ENCODE peak calls at places on chromosome 20, in four cellular contexts. One of them, this sample, is unnamed.

GRCh38 chr20:58028123-58028522 is 200.3 kb downstream of the ANKRD60 start:
- DNase-seq in left lung: no peak
- DNase-seq in spleen: peak; percentile 48
- DNase-seq in AG04450: no peak
- DNase-seq in this sample: no peak

GRCh38 chr20:36085686-36086267 is 68.8 kb upstream of the EPB41L1 start:
- DNase-seq in left lung: peak; percentile 79
- DNase-seq in spleen: no peak
- DNase-seq in AG04450: no peak
- DNase-seq in this sample: no peak

GRCh38 chr20:62732766-62733165 is 24.1 kb downstream of the NTSR1 start:
- DNase-seq in spleen: no peak
- DNase-seq in left lung: peak; percentile 10
- DNase-seq in AG04450: no peak
- DNase-seq in this sample: no peak

GRCh38 chr20:36454664-36455427 is 86.5 kb upstream of the MYL9 start:
- DNase-seq in left lung: peak; percentile 55
- DNase-seq in AG04450: no peak
- DNase-seq in spleen: peak; percentile 70
- DNase-seq in this sample: peak; percentile 45

GRCh38 chr20:45969712-45970634 is 2.0 kb downstream of the ZNF335 start:
- DNase-seq in spleen: peak; percentile 75
- DNase-seq in left lung: no peak
- DNase-seq in AG04450: peak; percentile 32
- DNase-seq in this sample: no peak

GRCh38 chr20:17859002-17859615 is 109.5 kb downstream of the SNX5 start:
- DNase-seq in left lung: no peak
- DNase-seq in spleen: peak; percentile 72
- DNase-seq in AG04450: no peak
- DNase-seq in this sample: no peak

GRCh38 chr20:51637241-51637640 is 94.7 kb upstream of the NFATC2 start:
- DNase-seq in AG04450: no peak
- DNase-seq in left lung: no peak
- DNase-seq in spleen: no peak
- DNase-seq in this sample: no peak

GRCh38 chr20:63141531-63141930 is 74.4 kb downstream of the YTHDF1 start:
- DNase-seq in spleen: peak; percentile 46
- DNase-seq in AG04450: no peak
- DNase-seq in left lung: no peak
- DNase-seq in this sample: peak; percentile 14

GRCh38 chr20:42093041-42093440 is 474.9 kb upstream of the CHD6 start:
- DNase-seq in spleen: no peak
- DNase-seq in left lung: no peak
- DNase-seq in AG04450: no peak
- DNase-seq in this sample: no peak

GRCh38 chr20:62595491-62595890 is 46.8 kb upstream of the SLCO4A1 start:
- DNase-seq in spleen: peak; percentile 89
- DNase-seq in AG04450: peak; percentile 11
- DNase-seq in left lung: no peak
- DNase-seq in this sample: peak; percentile 73

GRCh38 chr20:38303908-38304379 is at the start of gene BPI:
- DNase-seq in AG04450: no peak
- DNase-seq in left lung: peak; percentile 74
- DNase-seq in spleen: peak; percentile 88
- DNase-seq in this sample: no peak

GRCh38 chr20:32476684-32477593 is 108.2 kb downstream of the NOL4L start:
- DNase-seq in left lung: no peak
- DNase-seq in AG04450: no peak
- DNase-seq in spleen: peak; percentile 56
- DNase-seq in this sample: peak; percentile 51

GRCh38 chr20:36548006-36548315 is 6.6 kb downstream of the MYL9 start:
- DNase-seq in AG04450: no peak
- DNase-seq in spleen: peak; percentile 59
- DNase-seq in left lung: no peak
- DNase-seq in this sample: no peak

GRCh38 chr20:57654363-57654997 is 34.3 kb upstream of the ZBP1 start:
- DNase-seq in spleen: peak; percentile 81
- DNase-seq in AG04450: peak; percentile 30
- DNase-seq in left lung: peak; percentile 34
- DNase-seq in this sample: peak; percentile 30

GRCh38 chr20:36917943-36918342 is 33.6 kb downstream of the SAMHD1 start:
- DNase-seq in left lung: no peak
- DNase-seq in spleen: no peak
- DNase-seq in AG04450: no peak
- DNase-seq in this sample: no peak

GRCh38 chr20:16749573-16749972 is 1.4 kb downstream of the OTOR start:
- DNase-seq in AG04450: no peak
- DNase-seq in spleen: no peak
- DNase-seq in left lung: no peak
- DNase-seq in this sample: no peak
- TF ChIP-seq CTCF in AG04450: peak; percentile 28
- TF ChIP-seq CTCF in spleen: no peak
- TF ChIP-seq CTCF in left lung: no peak
- TF ChIP-seq CTCF in this sample: no peak

DNA sequence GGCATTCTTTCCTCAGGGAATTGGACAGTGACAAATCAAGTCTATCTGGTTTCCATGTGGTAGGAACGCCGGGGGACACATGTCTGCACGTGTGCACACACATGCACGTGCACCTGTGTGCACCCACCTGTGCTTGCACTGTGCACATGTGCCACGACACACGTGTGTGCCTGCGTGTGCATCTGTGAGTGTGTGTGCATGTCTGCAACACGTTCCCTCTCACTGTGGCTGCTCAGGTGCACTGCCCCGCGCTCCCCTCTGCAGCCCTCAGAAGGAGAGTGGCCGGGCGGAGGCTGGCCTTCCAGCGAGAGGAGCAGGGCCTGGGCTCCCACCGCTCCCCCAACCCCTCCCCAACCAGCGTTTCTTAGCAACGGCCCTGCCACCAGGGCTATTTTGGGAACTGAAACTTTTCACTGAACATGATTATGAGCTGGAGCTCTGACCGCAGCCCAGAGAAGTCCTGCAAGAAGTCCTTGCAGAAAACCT is 147.8 kb downstream of the PHACTR3 start:
- DNase-seq in AG04450: no peak
- DNase-seq in left lung: no peak
- DNase-seq in spleen: peak; percentile 79
- DNase-seq in this sample: peak; percentile 78
- H3K4me3 ChIP-seq in AG04450: no peak overlapping the region
- H3K4me3 ChIP-seq in left lung: no peak overlapping the region
- H3K4me3 ChIP-seq in spleen: no peak overlapping the region
- H3K4me3 ChIP-seq in this sample: no peak overlapping the region

GRCh38 chr20:40966103-40966502 is 62.5 kb upstream of the TOP1 start:
- DNase-seq in left lung: no peak
- DNase-seq in spleen: no peak
- DNase-seq in AG04450: no peak
- DNase-seq in this sample: no peak
- TF ChIP-seq CTCF in left lung: no peak
- TF ChIP-seq CTCF in spleen: peak; percentile 44
- TF ChIP-seq CTCF in AG04450: peak; percentile 49
- TF ChIP-seq CTCF in this sample: no peak

DNA sequence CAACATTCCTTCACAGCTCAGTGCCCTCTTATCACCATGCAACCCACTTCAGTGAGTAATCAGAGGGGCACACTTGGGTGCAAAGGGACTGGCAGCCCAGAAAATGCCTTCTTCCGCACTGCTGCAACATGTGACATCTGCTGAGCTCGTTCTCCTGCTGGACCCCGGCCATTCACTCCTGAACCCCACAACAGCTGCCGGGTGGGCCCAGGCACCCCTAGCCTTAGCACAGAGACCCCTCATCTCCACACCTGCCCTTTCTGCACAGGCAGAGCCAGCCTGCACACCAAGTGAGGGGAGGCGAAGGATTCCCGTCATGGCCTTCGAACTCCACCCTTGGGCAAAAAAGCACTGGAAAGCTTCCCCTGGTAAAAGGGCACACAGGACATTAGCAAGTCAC is 164.3 kb upstream of the RIN2 start:
- DNase-seq in left lung: no peak
- DNase-seq in AG04450: no peak
- DNase-seq in spleen: no peak
- DNase-seq in this sample: no peak
- H3K4me3 ChIP-seq in left lung: no peak overlapping the region
- H3K4me3 ChIP-seq in AG04450: no peak overlapping the region
- H3K4me3 ChIP-seq in spleen: no peak overlapping the region
- H3K4me3 ChIP-seq in this sample: no peak overlapping the region

GRCh38 chr20:34083137-34083536 is 28.9 kb downstream of the EIF2S2 start:
- DNase-seq in spleen: no peak
- DNase-seq in left lung: peak; percentile 90
- DNase-seq in AG04450: peak; percentile 61
- DNase-seq in this sample: peak; percentile 90
- TF ChIP-seq CTCF in spleen: no peak
- TF ChIP-seq CTCF in left lung: no peak
- TF ChIP-seq CTCF in AG04450: no peak
- TF ChIP-seq CTCF in this sample: peak; percentile 31

GRCh38 chr20:2604506-2604835 is 48.0 kb upstream of the NOP56 start:
- DNase-seq in spleen: no peak
- DNase-seq in left lung: no peak
- DNase-seq in AG04450: no peak
- DNase-seq in this sample: no peak

GRCh38 chr20:2599265-2600060 is 53.0 kb upstream of the NOP56 start:
- DNase-seq in spleen: no peak
- DNase-seq in AG04450: no peak
- DNase-seq in left lung: no peak
- DNase-seq in this sample: no peak

GRCh38 chr20:2602746-2603145 is 49.7 kb upstream of the NOP56 start:
- DNase-seq in left lung: no peak
- DNase-seq in AG04450: no peak
- DNase-seq in spleen: no peak
- DNase-seq in this sample: no peak

GRCh38 chr20:2603816-2604505 is 48.5 kb upstream of the NOP56 start:
- DNase-seq in spleen: no peak
- DNase-seq in AG04450: no peak
- DNase-seq in left lung: no peak
- DNase-seq in this sample: no peak

DNA sequence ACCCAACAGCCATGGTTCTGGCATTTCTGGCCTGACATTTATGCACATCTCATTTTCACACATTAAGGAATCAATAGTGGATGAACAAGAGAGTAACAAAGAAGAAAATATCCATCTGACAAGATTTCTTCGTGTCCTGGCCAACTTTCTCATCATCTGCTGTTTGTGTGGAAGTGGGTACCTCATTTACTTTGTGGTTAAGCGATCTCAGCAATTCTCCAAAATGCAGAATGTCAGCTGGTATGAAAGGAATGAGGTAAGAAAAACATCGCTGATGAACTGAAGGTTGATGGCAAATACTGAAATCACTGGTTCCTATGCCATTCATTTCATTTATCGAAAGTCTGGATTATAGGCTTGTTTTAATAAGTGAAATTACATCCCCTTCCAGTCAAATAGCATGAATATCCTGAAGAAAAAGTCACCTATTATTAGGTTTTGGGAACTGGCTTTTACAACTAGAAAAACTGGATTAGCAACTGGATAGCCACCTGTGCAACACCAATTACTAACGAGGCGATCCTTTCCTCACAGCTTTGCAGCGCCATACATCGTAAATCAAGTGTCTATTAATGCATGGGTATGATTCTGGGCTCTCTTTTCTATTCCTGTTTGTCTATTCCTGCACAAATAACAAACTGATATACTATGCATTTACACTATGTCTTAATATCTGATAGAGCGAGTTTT is 50.2 kb upstream of the NOP56 start:
- DNase-seq in left lung: no peak
- DNase-seq in spleen: no peak
- DNase-seq in AG04450: no peak
- DNase-seq in this sample: no peak
- H3K4me3 ChIP-seq in left lung: no peak overlapping the region
- H3K4me3 ChIP-seq in spleen: no peak overlapping the region
- H3K4me3 ChIP-seq in AG04450: no peak overlapping the region
- H3K4me3 ChIP-seq in this sample: no peak overlapping the region

GRCh38 chr20:44809380-44810060 is 826 bp downstream of the RIMS4 start:
- DNase-seq in left lung: no peak
- DNase-seq in spleen: no peak
- DNase-seq in AG04450: no peak
- DNase-seq in this sample: no peak

GRCh38 chr20:44810061-44810390 is 320 bp downstream of the RIMS4 start:
- DNase-seq in spleen: no peak
- DNase-seq in AG04450: no peak
- DNase-seq in left lung: no peak
- DNase-seq in this sample: no peak

GRCh38 chr20:44811150-44811685 is 872 bp upstream of the RIMS4 start:
- DNase-seq in AG04450: no peak
- DNase-seq in spleen: no peak
- DNase-seq in left lung: no peak
- DNase-seq in this sample: no peak

GRCh38 chr20:44807684-44808056 is 2.7 kb downstream of the RIMS4 start:
- DNase-seq in AG04450: no peak
- DNase-seq in left lung: no peak
- DNase-seq in spleen: no peak
- DNase-seq in this sample: no peak

DNA sequence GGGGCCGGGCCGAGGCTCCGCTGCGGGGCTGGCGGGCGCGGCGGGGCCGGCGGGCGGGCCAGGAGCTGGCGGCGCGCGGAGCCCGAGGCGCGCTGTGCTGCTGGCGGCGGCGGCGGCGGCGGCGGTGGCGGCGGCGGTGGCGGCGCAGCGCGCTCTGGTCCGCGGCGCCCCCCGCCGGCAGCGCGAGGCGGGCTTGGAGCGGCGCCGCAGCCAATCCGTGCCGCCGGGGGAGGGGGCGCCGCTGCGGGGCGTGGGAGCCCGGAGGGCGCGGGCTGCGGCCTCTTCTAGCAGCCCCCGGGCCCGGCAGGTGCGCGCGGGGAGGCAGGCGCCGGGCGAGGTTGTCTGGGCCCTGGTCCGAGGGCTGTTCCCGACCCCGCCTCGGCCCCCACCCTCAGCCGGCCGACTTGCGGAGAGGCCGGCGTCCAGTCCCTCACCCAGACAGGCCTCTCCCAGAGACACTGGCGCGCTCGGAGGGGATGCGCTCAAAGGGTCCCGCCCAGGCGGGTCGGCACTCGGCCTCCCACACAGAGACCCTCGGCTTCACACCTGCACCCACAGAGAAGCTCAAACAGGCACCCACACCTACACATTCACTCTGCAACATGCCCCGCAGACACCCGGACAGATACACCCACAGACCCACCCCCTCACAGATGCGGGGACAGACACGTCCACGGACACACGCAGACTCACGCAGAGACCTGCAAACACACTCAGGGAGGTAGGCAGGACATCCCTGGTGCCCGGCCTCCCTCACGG is at the start of gene RIMS4:
- DNase-seq in AG04450: no peak
- DNase-seq in left lung: no peak
- DNase-seq in spleen: no peak
- DNase-seq in this sample: no peak
- TF ChIP-seq CTCF in AG04450: no peak
- TF ChIP-seq CTCF in left lung: no peak
- TF ChIP-seq CTCF in spleen: no peak
- TF ChIP-seq CTCF in this sample: no peak